ENCODE peak calls at places on chromosomes 6 and 20, in nine cellular contexts. A is heart left ventricle, X is upper lobe of right lung, H is germinal center, B is mesothelial cell of epicardium, C is D341Med, Y is A549, K is dorsolateral prefrontal cortex, O is GM12892. Z is an unnamed sample.

GRCh38 chr6:154672086-154672485 is 61.1 kb upstream of the SCAF8 start:
- DNase-seq in A (no peak), X (no peak), H (no peak), B (no peak), C (no peak), Y (no peak), K (no peak), O (no peak), Z (no peak)

GRCh38 chr6:147267658-147268057 is 63.4 kb downstream of the STXBP5 start:
- DNase-seq in A (no peak), X (no peak), H (no peak), B (no peak), C (no peak), Y (no peak), K (no peak), O (no peak), Z (no peak)

GRCh38 chr20:6416371-6416770 is 293.5 kb upstream of the FERMT1 start:
- DNase-seq in A (no peak), X (no peak), H (no peak), B (no peak), C (no peak), Y (no peak), K (no peak), O (no peak), Z (no peak)

GRCh38 chr6:7730003-7730402 is 4.1 kb downstream of the BMP6 start:
- DNase-seq in A (no peak), X (no peak), H (no peak), B (no peak), C (no peak), Y (no peak), K (no peak), O (no peak), Z (no peak)

GRCh38 chr6:167547751-167548150 is 222.9 kb downstream of the TTLL2 start:
- DNase-seq in A (peak), X (no peak), H (no peak), B (no peak), C (no peak), Y (no peak), K (no peak), O (no peak), Z (no peak)

GRCh38 chr6:111487656-111488055 is 4.6 kb upstream of the REV3L start:
- DNase-seq in A (no peak), X (no peak), H (peak), B (no peak), C (no peak), Y (no peak), K (no peak), O (no peak), Z (no peak)

GRCh38 chr6:9499709-9500108 is 915.2 kb downstream of the TFAP2A start:
- DNase-seq in A (no peak), X (no peak), H (no peak), B (no peak), C (no peak), Y (no peak), K (no peak), O (no peak), Z (no peak)

GRCh38 chr6:12909828-12910227 is 193.3 kb downstream of the PHACTR1 start:
- DNase-seq in A (peak), X (no peak), H (no peak), B (no peak), C (peak), Y (no peak), K (no peak), O (no peak), Z (no peak)

GRCh38 chr6:14406616-14407343 is 289.2 kb downstream of the CD83 start:
- DNase-seq in A (peak), X (no peak), H (no peak), B (no peak), C (no peak), Y (no peak), K (no peak), O (no peak), Z (no peak)

GRCh38 chr20:45088247-45088646 is 12.7 kb downstream of the KCNS1 start:
- DNase-seq in A (no peak), X (no peak), H (no peak), B (no peak), C (no peak), Y (no peak), K (no peak), O (no peak), Z (peak)

GRCh38 chr20:53773792-53774371 is 180.2 kb upstream of the ZNF217 start:
- DNase-seq in A (no peak), X (no peak), H (no peak), B (no peak), C (no peak), Y (peak), K (no peak), O (no peak), Z (no peak)

GRCh38 chr6:116633685-116634084 is 17.4 kb downstream of the RSPH4A start:
- DNase-seq in A (no peak), X (no peak), H (peak), B (no peak), C (peak), Y (peak), K (no peak), O (no peak), Z (no peak)

GRCh38 chr6:133590196-133590595 is 298.7 kb upstream of the TCF21 start:
- DNase-seq in A (no peak), X (no peak), H (no peak), B (no peak), C (no peak), Y (peak), K (no peak), O (no peak), Z (no peak)

GRCh38 chr6:121886223-121886830 is 450.9 kb downstream of the GJA1 start:
- DNase-seq in A (no peak), X (no peak), H (no peak), B (no peak), C (no peak), Y (no peak), K (no peak), O (no peak), Z (no peak)

GRCh38 chr6:115356371-115356770 is 704.3 kb downstream of the FRK start:
- DNase-seq in A (no peak), X (no peak), H (no peak), B (no peak), C (no peak), Y (no peak), K (no peak), O (no peak), Z (no peak)

GRCh38 chr6:35737413-35738211 is 780 bp downstream of the ARMC12 start:
- DNase-seq in A (no peak), X (no peak), H (peak), B (no peak), C (peak), Y (peak), K (no peak), O (peak), Z (no peak)

GRCh38 chr6:33655155-33655554 is 34.0 kb downstream of the ITPR3 start:
- DNase-seq in A (no peak), X (no peak), H (no peak), B (no peak), C (no peak), Y (no peak), K (no peak), O (no peak), Z (no peak)

GRCh38 chr20:33443512-33444239 is at the start of gene SNTA1:
- DNase-seq in A (peak), X (peak), H (peak), B (peak), C (peak), Y (peak), K (peak), O (peak), Z (peak)

GRCh38 chr6:116945809-116946208 is 68.8 kb downstream of the RFX6 start:
- DNase-seq in A (no peak), X (no peak), H (no peak), B (no peak), C (no peak), Y (no peak), K (no peak), O (no peak), Z (no peak)

GRCh38 chr6:53929340-53930120 is 134.7 kb downstream of the LRRC1 start:
- DNase-seq in A (no peak), X (no peak), H (no peak), B (no peak), C (no peak), Y (no peak), K (no peak), O (no peak), Z (no peak)

GRCh38 chr6:1552296-1552761 is 57.4 kb upstream of the FOXC1 start:
- DNase-seq in A (no peak), X (no peak), H (peak), B (no peak), C (peak), Y (peak), K (no peak), O (no peak), Z (no peak)

Z was measured in occipital lobe.